ENCODE peak calls at places on chromosomes 12 and 14, in five cellular contexts. X is IMR-90, M is caudate nucleus, C is HepG2, A is vagina. E is an unnamed sample.

GRCh38 chr12:54277823-54278276 is 2.1 kb downstream of the CBX5 start:
- DNase-seq in C (no peak), X (no peak), A (no peak), M (no peak), E (no peak)

GRCh38 chr14:32576088-32576795 is 247.1 kb downstream of the AKAP6 start:
- DNase-seq in X (peak; percentile 59), C (peak; percentile 73), M (peak; percentile 59), A (no peak), E (peak; percentile 79)

GRCh38 chr12:105385141-105385540 is 54.6 kb downstream of the C12orf75 start:
- DNase-seq in X (peak; percentile 41), A (no peak), M (no peak), C (no peak), E (no peak)

GRCh38 chr12:4118017-4118510 is 155.5 kb upstream of the CCND2 start:
- DNase-seq in X (peak; percentile 64), A (peak; percentile 54), M (no peak), C (no peak), E (peak; percentile 65)

GRCh38 chr12:128942960-128943477 is 89.7 kb downstream of the GLT1D1 start:
- DNase-seq in M (no peak), X (no peak), C (no peak), A (no peak), E (no peak)

GRCh38 chr12:132346496-132347470 is 17.4 kb upstream of the GALNT9 start:
- DNase-seq in C (no peak), A (no peak), X (no peak), M (no peak), E (no peak)

GRCh38 chr14:100159107-100159864 is at the start of gene DEGS2:
- DNase-seq in M (peak; percentile 51), X (no peak), A (no peak), C (no peak), E (no peak)

GRCh38 chr14:90644882-90645281 is 171.3 kb downstream of the TTC7B start:
- DNase-seq in C (peak; percentile 39), X (peak; percentile 80), A (no peak), M (no peak), E (no peak)

GRCh38 chr14:103127356-103127755 is 4.1 kb downstream of the TNFAIP2 start:
- DNase-seq in C (no peak), X (no peak), A (no peak), M (no peak), E (no peak)

GRCh38 chr14:52485350-52485960 is 66.8 kb downstream of the TXNDC16 start:
- DNase-seq in X (peak; percentile 2), C (no peak), M (no peak), A (no peak), E (no peak)

GRCh38 chr12:51269174-51270066 is 795 bp downstream of the SMAGP start:
- DNase-seq in C (peak; percentile 54), X (no peak), M (peak; percentile 11), A (no peak), E (peak; percentile 61)

GRCh38 chr12:39764944-39765560 is 145.4 kb upstream of the ABCD2 start:
- DNase-seq in A (no peak), M (no peak), C (peak; percentile 12), X (peak; percentile 58), E (peak; percentile 68)

GRCh38 chr12:52335598-52336262 is 14.5 kb upstream of the KRT83 start:
- DNase-seq in C (no peak), M (no peak), X (no peak), A (no peak), E (no peak)

GRCh38 chr12:95545731-95546490 is 5.4 kb downstream of the USP44 start:
- DNase-seq in A (no peak), X (no peak), M (no peak), C (no peak), E (no peak)

GRCh38 chr12:28350502-28350901 is 160.2 kb downstream of the CCDC91 start:
- DNase-seq in A (no peak), C (no peak), M (no peak), X (no peak), E (no peak)

GRCh38 chr14:63164108-63164683 is 40.0 kb upstream of the RHOJ start:
- DNase-seq in M (no peak), X (no peak), C (no peak), A (no peak), E (no peak)

GRCh38 chr12:52782502-52782901 is 5.4 kb upstream of the KRT76 start:
- DNase-seq in M (no peak), A (no peak), X (no peak), C (no peak), E (no peak)

GRCh38 chr14:87888136-87888999 is 104.6 kb downstream of the GALC start:
- DNase-seq in X (no peak), A (no peak), C (peak; percentile 14), M (no peak), E (no peak)

GRCh38 chr12:112340983-112341840 is 41.0 kb downstream of the HECTD4 start:
- DNase-seq in X (no peak), C (no peak), A (no peak), M (no peak), E (no peak)

GRCh38 chr14:93788307-93788556 is at the start of gene PRIMA1:
- DNase-seq in X (no peak), M (no peak), A (no peak), C (no peak), E (no peak)

GRCh38 chr12:100404769-100405407 is 48.0 kb downstream of the SLC17A8 start:
- DNase-seq in A (no peak), X (peak; percentile 40), M (no peak), C (peak; percentile 76), E (peak; percentile 54)

GRCh38 chr14:74035556-74035955 is 16.4 kb downstream of the BBOF1 start:
- DNase-seq in M (no peak), C (no peak), A (no peak), X (peak; percentile 80), E (peak; percentile 9)

GRCh38 chr12:47725893-47726292 is 603 bp upstream of the ENDOU start:
- DNase-seq in M (no peak), X (peak; percentile 89), C (no peak), A (no peak), E (peak; percentile 79)

GRCh38 chr14:37056473-37056872 is 115.9 kb downstream of the SLC25A21 start:
- DNase-seq in A (no peak), C (no peak), M (no peak), X (peak; percentile 71), E (no peak)

GRCh38 chr14:22982013-22982476 is 306 bp downstream of the AJUBA start:
- DNase-seq in C (no peak), X (no peak), M (no peak), A (no peak), E (no peak)

GRCh38 chr14:24196071-24197061 is 1.1 kb upstream of the TM9SF1 start:
- DNase-seq in C (peak; percentile 67), M (no peak), A (no peak), X (peak; percentile 22), E (peak; percentile 56)

DNA sequence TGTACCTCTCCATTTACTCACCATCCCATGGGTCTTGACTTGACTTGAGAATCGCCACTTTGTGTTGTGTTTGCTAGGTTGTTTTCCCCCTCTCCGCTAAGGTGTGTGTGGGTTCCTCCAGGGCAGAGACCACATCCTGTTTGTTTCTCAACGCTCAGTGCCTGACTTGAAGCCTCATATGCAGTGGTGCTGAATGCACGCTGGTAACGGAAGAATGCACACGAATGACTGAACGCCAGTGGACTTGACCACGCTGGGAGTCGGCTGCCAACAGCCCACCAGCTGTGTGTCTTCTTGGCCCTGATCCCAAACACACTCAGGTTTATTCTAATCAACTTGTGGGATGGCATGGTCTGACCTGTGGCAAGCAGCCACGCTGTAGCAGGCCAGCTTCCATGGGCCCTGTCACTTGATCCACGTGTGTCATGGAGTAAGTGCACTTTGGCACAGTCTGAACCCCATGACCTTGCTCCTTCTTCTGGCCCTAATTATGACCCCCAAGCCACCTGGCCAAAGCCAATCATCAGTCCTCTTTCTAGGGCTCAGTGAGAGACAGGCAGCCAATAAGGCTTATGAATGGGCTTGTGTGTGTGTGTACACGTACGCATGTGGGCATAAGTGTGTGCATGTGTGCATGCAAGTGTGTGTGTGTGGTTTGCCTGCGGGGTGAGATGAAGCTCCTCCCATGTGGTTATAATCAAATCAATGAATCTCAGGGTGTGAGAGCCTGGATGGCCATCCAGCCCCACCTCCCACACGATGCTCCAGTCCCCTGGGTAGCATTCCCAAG is 6.3 kb upstream of the TC2N start:
- DNase-seq in C (no peak), A (no peak), M (no peak), X (peak; percentile 21), E (peak; percentile 45)
- H3K27ac ChIP-seq in C (no peak overlapping the region), A (no peak overlapping the region), M (no peak overlapping the region), X (no peak overlapping the region), E (no peak overlapping the region)

GRCh38 chr14:68783408-68784297 is 9.2 kb downstream of the ZFP36L1 start:
- DNase-seq in A (no peak), C (peak; percentile 94), X (no peak), M (no peak), E (no peak)
- H3K27ac ChIP-seq in A (peak overlapping the region; percentile 85), C (peak overlapping the region; percentile 100), X (no peak overlapping the region), M (no peak overlapping the region), E (no peak overlapping the region)

GRCh38 chr14:21543426-21544350 is 17.5 kb upstream of the SALL2 start:
- DNase-seq in C (no peak), M (no peak), A (no peak), X (no peak), E (no peak)
- H3K27ac ChIP-seq in C (no peak overlapping the region), M (no peak overlapping the region), A (no peak overlapping the region), X (no peak overlapping the region), E (no peak overlapping the region)

GRCh38 chr12:19194963-19195362 is 65.4 kb downstream of the PLEKHA5 start:
- DNase-seq in A (no peak), X (no peak), M (no peak), C (no peak), E (no peak)

GRCh38 chr12:19190292-19191031 is 60.9 kb downstream of the PLEKHA5 start:
- DNase-seq in C (no peak), M (no peak), A (no peak), X (peak; percentile 59), E (peak; percentile 68)

GRCh38 chr12:19191563-19191962 is 62.0 kb downstream of the PLEKHA5 start:
- DNase-seq in C (no peak), M (no peak), A (no peak), X (no peak), E (no peak)

GRCh38 chr12:19191089-19191488 is 61.6 kb downstream of the PLEKHA5 start:
- DNase-seq in C (no peak), A (no peak), M (no peak), X (no peak), E (no peak)

DNA sequence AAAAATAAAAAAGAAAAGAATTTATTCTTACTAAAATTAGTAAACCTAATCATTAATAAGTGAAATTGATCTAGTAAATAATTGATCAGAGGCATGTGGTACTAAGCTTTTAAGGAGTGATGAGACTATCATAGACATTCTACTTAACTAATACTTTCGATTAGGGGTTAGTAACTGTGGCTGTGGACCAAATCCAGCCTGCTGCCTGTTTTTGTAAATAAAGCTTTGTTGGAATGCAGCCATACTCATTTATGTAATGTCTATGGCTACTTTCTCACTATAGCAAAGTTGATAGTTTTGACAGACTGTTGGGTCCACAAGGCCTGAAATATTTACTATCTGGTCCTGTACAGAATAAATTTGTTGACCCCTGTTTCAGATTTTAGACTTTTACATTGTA is 63.2 kb downstream of the PLEKHA5 start:
- DNase-seq in A (no peak), X (no peak), C (no peak), M (no peak), E (no peak)
- H3K27ac ChIP-seq in A (no peak overlapping the region), X (no peak overlapping the region), C (no peak overlapping the region), M (no peak overlapping the region), E (no peak overlapping the region)

DNA sequence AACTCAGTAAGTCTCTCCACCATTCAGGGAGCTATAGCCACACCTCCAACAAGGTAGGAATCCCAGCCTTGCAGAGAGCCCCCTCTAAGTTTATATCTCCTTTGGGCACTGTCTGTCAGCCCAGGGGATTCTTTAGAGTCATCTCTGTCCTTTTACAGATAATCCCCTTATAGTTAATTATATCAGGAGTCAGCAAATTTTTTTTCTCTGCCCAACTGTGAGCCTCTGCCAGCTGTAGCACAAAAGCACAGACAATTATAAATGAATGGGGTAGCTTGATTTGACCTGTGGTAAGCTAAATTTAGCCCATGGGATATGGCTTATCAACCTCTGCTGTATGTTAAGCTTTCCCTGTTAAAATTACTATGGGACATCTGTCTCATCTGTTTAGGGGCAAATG is 8.3 kb downstream of the CEP128 start:
- DNase-seq in X (no peak), A (no peak), M (no peak), C (no peak), E (no peak)
- H3K27ac ChIP-seq in X (no peak overlapping the region), A (no peak overlapping the region), M (no peak overlapping the region), C (no peak overlapping the region), E (peak overlapping the region; percentile 73)

E was measured in cardiac muscle cell.